ENCODE peak calls at places on chromosomes 3 and 15, in nine cellular contexts. Y, L, Z, H, C, V, W, G and R are unnamed samples.

GRCh38 chr3:101816215-101817149 is 32.8 kb upstream of the NFKBIZ start:
- DNase-seq in Z (no peak), W (no peak), V (no peak), L (no peak), H (no peak), C (no peak), G (no peak), Y (no peak), R (no peak)

GRCh38 chr15:42494998-42495360 is 455 bp upstream of the SNAP23 start:
- DNase-seq in H (no peak), G (no peak), V (no peak), Z (no peak), L (no peak), W (peak; percentile 20), Y (no peak), C (no peak), R (no peak)

GRCh38 chr3:46378426-46378942 is 7.7 kb downstream of the CCR5 start:
- DNase-seq in Y (peak; percentile 86), L (peak; percentile 85), W (peak; percentile 73), G (peak; percentile 55), C (peak; percentile 13), V (peak; percentile 73), H (peak; percentile 74), Z (peak; percentile 78), R (peak; percentile 42)

GRCh38 chr3:169759256-169759655 is 5.6 kb downstream of the TERC start:
- DNase-seq in L (no peak), Z (no peak), W (no peak), G (no peak), H (no peak), V (no peak), Y (peak; percentile 36), C (no peak), R (no peak)

GRCh38 chr3:16060945-16061344 is 113.5 kb upstream of the GALNT15 start:
- DNase-seq in L (no peak), C (peak; percentile 84), Y (no peak), H (no peak), V (no peak), G (no peak), Z (peak; percentile 81), W (no peak), R (no peak)

GRCh38 chr3:12893872-12894271 is 52.5 kb upstream of the RPL32 start:
- DNase-seq in C (no peak), V (no peak), W (no peak), H (no peak), G (no peak), Y (no peak), Z (no peak), L (no peak), R (no peak)

GRCh38 chr3:56681963-56682457 is 1.1 kb downstream of the TASOR start:
- DNase-seq in H (no peak), W (no peak), C (no peak), V (no peak), L (no peak), Z (no peak), G (no peak), Y (no peak), R (no peak)

GRCh38 chr3:193903976-193904375 is 232.0 kb upstream of the HES1 start:
- DNase-seq in Z (no peak), G (no peak), Y (no peak), H (no peak), V (no peak), W (no peak), L (no peak), C (no peak), R (no peak)

GRCh38 chr3:144197582-144197981 is 226.0 kb downstream of the DIPK2A start:
- DNase-seq in L (no peak), V (no peak), C (no peak), Z (no peak), Y (no peak), G (no peak), H (no peak), W (no peak), R (no peak)

GRCh38 chr15:68495221-68495950 is 63.4 kb upstream of the ITGA11 start:
- DNase-seq in W (no peak), L (no peak), G (no peak), Z (no peak), C (no peak), H (no peak), V (no peak), Y (no peak), R (no peak)

GRCh38 chr15:79050977-79051376 is 39.6 kb downstream of the RASGRF1 start:
- DNase-seq in H (no peak), C (no peak), Z (no peak), L (no peak), W (no peak), G (no peak), V (peak; percentile 10), Y (no peak), R (no peak)

GRCh38 chr15:71708052-71708432 is 102.3 kb upstream of the NR2E3 start:
- DNase-seq in H (no peak), Z (no peak), C (no peak), L (no peak), W (no peak), V (no peak), G (no peak), Y (no peak), R (no peak)

GRCh38 chr3:153244961-153245360 is 82.9 kb downstream of the RAP2B start:
- DNase-seq in Z (no peak), W (no peak), L (no peak), C (no peak), Y (peak; percentile 62), G (no peak), H (no peak), V (no peak), R (no peak)

GRCh38 chr3:155423526-155423925 is 130.0 kb upstream of the STRIT1 start:
- DNase-seq in C (no peak), Z (no peak), L (no peak), H (no peak), G (no peak), W (no peak), Y (peak; percentile 65), V (no peak), R (no peak)

GRCh38 chr3:182533394-182533793 is 259.9 kb upstream of the ATP11B start:
- DNase-seq in Y (no peak), G (no peak), W (no peak), Z (no peak), H (no peak), V (peak; percentile 66), C (no peak), L (no peak), R (no peak)

GRCh38 chr15:92343869-92344643 is 49.6 kb upstream of the ST8SIA2 start:
- DNase-seq in G (no peak), H (peak; percentile 70), W (no peak), V (no peak), L (no peak), C (no peak), Y (no peak), Z (no peak), R (no peak)

GRCh38 chr3:189041482-189042090 is 130.2 kb upstream of the TPRG1 start:
- DNase-seq in Y (peak; percentile 38), L (no peak), W (peak; percentile 54), Z (no peak), H (no peak), C (no peak), V (peak; percentile 64), G (peak; percentile 78), R (peak; percentile 37)
- TF ChIP-seq CTCF in Y (peak; percentile 44), L (peak; percentile 52), W (peak; percentile 28), Z (peak; percentile 7), H (no peak), C (peak; percentile 52), V (peak; percentile 55), G (peak; percentile 65), R (peak; percentile 29)

DNA sequence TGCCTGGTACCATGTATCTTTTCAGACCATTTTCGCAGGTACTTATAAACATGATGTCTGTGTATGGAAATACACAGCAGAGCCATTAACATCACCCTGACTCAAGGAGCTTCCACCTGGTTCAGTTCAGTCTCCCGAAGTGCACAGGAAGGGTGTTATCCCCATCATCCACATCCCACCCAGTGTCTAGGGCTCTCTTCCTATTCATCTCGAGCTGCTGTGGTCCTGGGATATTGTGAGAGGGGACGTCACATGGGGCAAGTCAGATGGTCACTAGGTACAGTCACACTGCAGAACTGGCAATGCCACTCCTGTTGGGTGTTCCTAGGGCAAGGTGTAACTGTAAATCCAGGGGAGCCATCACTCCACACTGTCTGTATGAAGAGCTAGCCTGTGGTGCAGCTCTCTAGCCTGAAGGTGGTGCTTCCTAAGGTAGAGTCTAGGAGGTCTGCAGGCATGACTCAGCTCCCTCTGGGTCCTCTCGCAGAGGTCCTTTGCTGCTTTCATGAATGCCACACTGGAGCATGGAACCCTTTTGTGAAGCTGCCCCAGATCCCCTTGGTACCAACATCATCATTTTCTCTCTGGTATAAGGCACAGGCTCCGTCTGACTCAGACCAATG is 13.9 kb downstream of the ISLR2 start:
- DNase-seq in W (no peak), L (no peak), H (no peak), V (no peak), Y (peak; percentile 46), Z (no peak), G (no peak), C (no peak), R (no peak)
- TF ChIP-seq CTCF in W (no peak), L (no peak), H (no peak), V (no peak), Y (peak; percentile 16), Z (no peak), G (no peak), C (no peak), R (no peak)

DNA sequence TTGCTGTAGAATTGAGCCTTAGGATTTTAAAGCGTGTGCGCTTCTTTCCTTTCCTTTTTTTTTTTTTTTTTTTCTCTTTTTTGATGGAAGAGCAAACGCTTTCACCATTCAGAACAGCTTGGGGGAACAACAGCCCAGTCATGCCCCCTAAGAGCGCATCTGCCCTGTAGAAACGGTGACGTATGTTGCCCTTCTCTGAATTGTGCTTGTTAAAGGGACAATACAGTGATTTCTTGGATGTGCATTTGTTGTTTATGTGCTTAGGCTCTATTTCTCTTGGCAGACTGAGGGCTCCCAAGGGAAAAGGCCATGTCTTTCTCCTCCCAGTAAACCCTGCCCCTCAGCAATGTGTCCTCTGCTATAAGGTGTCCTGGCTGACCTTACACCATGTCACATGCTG is 346.0 kb downstream of the EPHB1 start:
- DNase-seq in Z (no peak), Y (no peak), C (no peak), L (no peak), W (no peak), G (no peak), H (no peak), V (no peak), R (no peak)
- TF ChIP-seq CTCF in Z (no peak), Y (no peak), C (no peak), L (no peak), W (no peak), G (no peak), H (no peak), V (no peak), R (no peak)

GRCh38 chr3:18902081-18902793 is 246.1 kb upstream of the KCNH8 start:
- DNase-seq in L (no peak), C (no peak), G (no peak), V (no peak), H (no peak), Z (no peak), Y (no peak), W (no peak), R (no peak)

GRCh38 chr3:18900994-18901393 is 247.3 kb upstream of the KCNH8 start:
- DNase-seq in H (no peak), Y (no peak), Z (no peak), W (no peak), C (no peak), G (no peak), V (no peak), L (no peak), R (no peak)

DNA sequence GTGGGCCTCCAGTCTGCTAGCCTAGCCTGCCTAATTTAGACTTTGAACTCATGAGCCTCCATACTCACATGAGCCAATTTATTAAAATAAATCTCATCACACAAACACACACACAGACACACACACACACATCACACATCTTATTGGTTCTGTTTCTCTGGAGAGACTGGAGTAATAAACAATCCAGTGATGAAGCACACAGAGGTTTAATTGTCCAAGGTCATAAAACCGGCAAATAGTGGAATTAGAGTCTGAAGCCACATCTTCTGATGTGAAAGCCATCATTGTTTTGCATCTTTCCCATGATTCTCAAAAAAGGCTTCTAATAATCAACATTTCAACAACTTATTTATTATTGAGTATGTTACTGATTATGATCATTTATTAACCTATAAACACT is 249.4 kb upstream of the KCNH8 start:
- DNase-seq in H (no peak), L (no peak), G (no peak), C (no peak), W (no peak), V (no peak), Y (no peak), Z (no peak), R (no peak)
- TF ChIP-seq CTCF in H (no peak), L (no peak), G (no peak), C (no peak), W (no peak), V (no peak), Y (no peak), Z (no peak), R (no peak)